ENCODE peak calls at places on chromosome 9, in nine cellular contexts. V is cardiac muscle cell; J is T-helper 1 cell; D is fibroblast of lung; F is skeletal muscle cell; Q is stimulated activated CD8-positive, alpha-beta memory T cell treated with anti-CD3 and anti-CD28 coated beads, Interleukin-2, amount 100 ng/mL, for 1 hour; I is activated naive CD4-positive, alpha-beta T cell treated with Interleukin-2 at 50 U/mL for 16 hours; Z is M059J; Y is NCI-H1417. K is an unnamed sample.

GRCh38 chr9:127754761-127755557 is 19.9 kb upstream of the TOR2A start:
- DNase-seq in Z (no peak), D (no peak), V (peak), Y (peak), I (no peak), Q (no peak), J (no peak), F (no peak), K (no peak)

GRCh38 chr9:128521955-128522354 is 17.4 kb downstream of the GLE1 start:
- DNase-seq in V (no peak), J (no peak), F (no peak), Y (no peak), I (no peak), Q (no peak), D (no peak), Z (no peak), K (no peak)

GRCh38 chr9:7298123-7298522 is 501.5 kb downstream of the DMAC1 start:
- DNase-seq in Z (no peak), F (no peak), I (no peak), Y (no peak), V (no peak), Q (no peak), D (no peak), J (no peak), K (no peak)

GRCh38 chr9:113221800-113222481 is 597 bp downstream of the SLC31A1 start:
- DNase-seq in Y (peak), Q (no peak), J (no peak), V (no peak), D (no peak), F (no peak), Z (peak), I (no peak), K (peak)

GRCh38 chr9:87071473-87071872 is 124.2 kb upstream of the GAS1 start:
- DNase-seq in V (no peak), F (no peak), Y (no peak), D (no peak), J (no peak), Z (peak), I (no peak), Q (no peak), K (no peak)

GRCh38 chr9:126386088-126386487 is 59.5 kb downstream of the MVB12B start:
- DNase-seq in J (no peak), D (no peak), Z (peak), I (no peak), V (peak), F (no peak), Q (no peak), Y (no peak), K (no peak)

GRCh38 chr9:36798350-36799065 is 225.8 kb downstream of the MELK start:
- DNase-seq in V (peak), Z (peak), D (no peak), Y (no peak), F (no peak), J (no peak), Q (no peak), I (no peak), K (no peak)

GRCh38 chr9:84146893-84147705 is 166.5 kb downstream of the RMI1 start:
- DNase-seq in F (no peak), D (no peak), I (no peak), V (no peak), J (no peak), Z (no peak), Y (no peak), Q (no peak), K (no peak)

GRCh38 chr9:6640268-6641072 is 5.1 kb downstream of the GLDC start:
- DNase-seq in D (no peak), J (no peak), V (no peak), Z (no peak), I (no peak), Y (no peak), F (no peak), Q (no peak), K (no peak)

GRCh38 chr9:27586200-27586599 is 12.9 kb upstream of the C9orf72 start:
- DNase-seq in Q (no peak), Z (peak), J (no peak), F (no peak), Y (no peak), D (no peak), I (no peak), V (no peak), K (no peak)

GRCh38 chr9:13279284-13280162 is at the start of gene MPDZ:
- DNase-seq in I (no peak), Q (no peak), J (no peak), F (peak), Z (peak), D (peak), Y (peak), V (peak), K (no peak)

GRCh38 chr9:37575511-37575914 is 667 bp downstream of the FBXO10 start:
- DNase-seq in D (no peak), Z (no peak), Y (no peak), F (no peak), V (peak), J (no peak), I (no peak), Q (no peak), K (no peak)